ENCODE peak calls at places on chromosome 9, in eight cellular contexts. One of them, this sample, is unnamed. For H3K9me3 and H3K4me1, the result is how much of the 10 kb centered on the place peaks cover.

GRCh38 chr9:129774791-129775149 is 21.9 kb upstream of the PTGES start:
- DNase-seq in tibial artery: no peak
- DNase-seq in lung: no peak
- DNase-seq in heart right ventricle: no peak
- DNase-seq in CD8-positive, alpha-beta T cell: no peak
- DNase-seq in HepG2: no peak
- DNase-seq in neuronal stem cell: no peak
- DNase-seq in CD8-positive, alpha-beta memory T cell: no peak
- DNase-seq in this sample: no peak

GRCh38 chr9:128136816-128137793 is 9.6 kb upstream of the PTGES2 start:
- DNase-seq in CD8-positive, alpha-beta memory T cell: no peak
- DNase-seq in lung: no peak
- DNase-seq in heart right ventricle: no peak
- DNase-seq in CD8-positive, alpha-beta T cell: no peak
- DNase-seq in HepG2: no peak
- DNase-seq in tibial artery: no peak
- DNase-seq in neuronal stem cell: no peak
- DNase-seq in this sample: peak

GRCh38 chr9:128644452-128644851 is 12.2 kb downstream of the DYNC2I2 start:
- DNase-seq in heart right ventricle: no peak
- DNase-seq in HepG2: no peak
- DNase-seq in tibial artery: no peak
- DNase-seq in CD8-positive, alpha-beta T cell: no peak
- DNase-seq in neuronal stem cell: no peak
- DNase-seq in CD8-positive, alpha-beta memory T cell: no peak
- DNase-seq in lung: no peak
- DNase-seq in this sample: peak

GRCh38 chr9:70478963-70479641 is 64.6 kb upstream of the KLF9 start:
- DNase-seq in lung: peak
- DNase-seq in tibial artery: peak
- DNase-seq in HepG2: no peak
- DNase-seq in neuronal stem cell: no peak
- DNase-seq in heart right ventricle: no peak
- DNase-seq in CD8-positive, alpha-beta memory T cell: no peak
- DNase-seq in CD8-positive, alpha-beta T cell: no peak
- DNase-seq in this sample: peak

GRCh38 chr9:85185486-85186217 is 516.1 kb downstream of the NTRK2 start:
- DNase-seq in HepG2: no peak
- DNase-seq in CD8-positive, alpha-beta memory T cell: no peak
- DNase-seq in CD8-positive, alpha-beta T cell: no peak
- DNase-seq in lung: no peak
- DNase-seq in tibial artery: no peak
- DNase-seq in heart right ventricle: no peak
- DNase-seq in neuronal stem cell: no peak
- DNase-seq in this sample: no peak

GRCh38 chr9:131714161-131714646 is 25.7 kb downstream of the RAPGEF1 start:
- DNase-seq in lung: no peak
- DNase-seq in neuronal stem cell: no peak
- DNase-seq in tibial artery: peak
- DNase-seq in CD8-positive, alpha-beta memory T cell: no peak
- DNase-seq in CD8-positive, alpha-beta T cell: no peak
- DNase-seq in HepG2: no peak
- DNase-seq in heart right ventricle: peak
- DNase-seq in this sample: peak

GRCh38 chr9:128025756-128026155 is 41.4 kb downstream of the NAIF1 start:
- DNase-seq in neuronal stem cell: no peak
- DNase-seq in lung: no peak
- DNase-seq in CD8-positive, alpha-beta memory T cell: no peak
- DNase-seq in CD8-positive, alpha-beta T cell: peak
- DNase-seq in tibial artery: no peak
- DNase-seq in heart right ventricle: no peak
- DNase-seq in HepG2: no peak
- DNase-seq in this sample: no peak

GRCh38 chr9:89436963-89437625 is 60.8 kb downstream of the SEMA4D start:
- DNase-seq in CD8-positive, alpha-beta memory T cell: peak
- DNase-seq in HepG2: no peak
- DNase-seq in tibial artery: no peak
- DNase-seq in CD8-positive, alpha-beta T cell: peak
- DNase-seq in neuronal stem cell: no peak
- DNase-seq in heart right ventricle: no peak
- DNase-seq in lung: peak
- DNase-seq in this sample: no peak

GRCh38 chr9:97651646-97652045 is 18.0 kb downstream of the NCBP1 start:
- DNase-seq in neuronal stem cell: no peak
- DNase-seq in CD8-positive, alpha-beta memory T cell: no peak
- DNase-seq in heart right ventricle: no peak
- DNase-seq in CD8-positive, alpha-beta T cell: no peak
- DNase-seq in lung: no peak
- DNase-seq in tibial artery: no peak
- DNase-seq in HepG2: no peak
- DNase-seq in this sample: no peak

GRCh38 chr9:74755355-74755754 is 132.4 kb downstream of the TRPM6 start:
- DNase-seq in CD8-positive, alpha-beta memory T cell: no peak
- DNase-seq in CD8-positive, alpha-beta T cell: no peak
- DNase-seq in tibial artery: no peak
- DNase-seq in neuronal stem cell: no peak
- DNase-seq in HepG2: no peak
- DNase-seq in lung: no peak
- DNase-seq in heart right ventricle: no peak
- DNase-seq in this sample: no peak

GRCh38 chr9:104900324-104900723 is 27.6 kb downstream of the ABCA1 start:
- DNase-seq in neuronal stem cell: no peak
- DNase-seq in tibial artery: no peak
- DNase-seq in CD8-positive, alpha-beta memory T cell: no peak
- DNase-seq in lung: no peak
- DNase-seq in CD8-positive, alpha-beta T cell: no peak
- DNase-seq in HepG2: no peak
- DNase-seq in heart right ventricle: no peak
- DNase-seq in this sample: no peak

GRCh38 chr9:2846115-2846514 is 2.2 kb upstream of the PUM3 start:
- DNase-seq in HepG2: no peak
- DNase-seq in heart right ventricle: no peak
- DNase-seq in lung: no peak
- DNase-seq in CD8-positive, alpha-beta T cell: no peak
- DNase-seq in tibial artery: no peak
- DNase-seq in CD8-positive, alpha-beta memory T cell: no peak
- DNase-seq in neuronal stem cell: no peak
- DNase-seq in this sample: no peak

GRCh38 chr9:94929373-94929764 is 202.9 kb downstream of the AOPEP start:
- DNase-seq in HepG2: no peak
- DNase-seq in lung: no peak
- DNase-seq in heart right ventricle: peak
- DNase-seq in CD8-positive, alpha-beta T cell: no peak
- DNase-seq in CD8-positive, alpha-beta memory T cell: no peak
- DNase-seq in tibial artery: no peak
- DNase-seq in neuronal stem cell: no peak
- DNase-seq in this sample: peak

GRCh38 chr9:128297221-128297773 is 21.2 kb downstream of the SWI5 start:
- DNase-seq in CD8-positive, alpha-beta T cell: no peak
- DNase-seq in lung: no peak
- DNase-seq in tibial artery: no peak
- DNase-seq in HepG2: no peak
- DNase-seq in heart right ventricle: no peak
- DNase-seq in neuronal stem cell: no peak
- DNase-seq in CD8-positive, alpha-beta memory T cell: no peak
- DNase-seq in this sample: no peak

GRCh38 chr9:38214441-38214840 is 145.4 kb upstream of the SHB start:
- DNase-seq in lung: no peak
- DNase-seq in CD8-positive, alpha-beta memory T cell: no peak
- DNase-seq in CD8-positive, alpha-beta T cell: no peak
- DNase-seq in neuronal stem cell: no peak
- DNase-seq in tibial artery: no peak
- DNase-seq in heart right ventricle: no peak
- DNase-seq in HepG2: no peak
- DNase-seq in this sample: no peak

GRCh38 chr9:115002371-115003120 is 72.2 kb upstream of the TNFSF8 start:
- DNase-seq in HepG2: no peak
- DNase-seq in tibial artery: no peak
- DNase-seq in CD8-positive, alpha-beta memory T cell: no peak
- DNase-seq in lung: no peak
- DNase-seq in heart right ventricle: no peak
- DNase-seq in CD8-positive, alpha-beta T cell: no peak
- DNase-seq in neuronal stem cell: no peak
- DNase-seq in this sample: no peak

GRCh38 chr9:38278931-38279532 is 113.5 kb upstream of the ALDH1B1 start:
- DNase-seq in lung: no peak
- DNase-seq in tibial artery: no peak
- DNase-seq in neuronal stem cell: no peak
- DNase-seq in HepG2: no peak
- DNase-seq in heart right ventricle: no peak
- DNase-seq in CD8-positive, alpha-beta T cell: no peak
- DNase-seq in CD8-positive, alpha-beta memory T cell: no peak
- DNase-seq in this sample: no peak

DNA sequence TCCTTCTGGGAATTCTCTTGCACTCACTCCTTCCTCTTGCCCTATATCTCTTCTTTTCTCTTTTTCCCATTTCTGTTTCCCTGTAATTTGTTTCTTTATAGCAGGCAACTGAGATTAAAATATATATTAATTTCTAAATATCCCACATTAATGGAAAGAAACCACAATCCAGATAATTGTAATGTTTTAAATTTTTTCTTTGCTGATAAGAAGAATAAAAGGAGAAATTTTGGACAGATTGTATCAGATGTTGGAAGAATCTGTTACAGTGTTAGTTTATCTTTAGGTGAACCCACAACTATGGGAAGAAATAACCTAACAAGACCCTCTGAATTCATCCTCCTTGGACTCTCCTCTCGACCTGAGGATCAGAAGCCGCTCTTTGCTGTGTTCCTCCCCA is at the start of gene OR1L1:
- DNase-seq in tibial artery: no peak
- DNase-seq in HepG2: no peak
- DNase-seq in heart right ventricle: no peak
- DNase-seq in CD8-positive, alpha-beta T cell: no peak
- DNase-seq in CD8-positive, alpha-beta memory T cell: no peak
- DNase-seq in neuronal stem cell: no peak
- DNase-seq in lung: no peak
- DNase-seq in this sample: no peak
- H3K9me3 ChIP-seq in tibial artery: under half
- H3K9me3 ChIP-seq in HepG2: under half
- H3K9me3 ChIP-seq in heart right ventricle: under half
- H3K9me3 ChIP-seq in CD8-positive, alpha-beta T cell: under half
- H3K9me3 ChIP-seq in CD8-positive, alpha-beta memory T cell: under half
- H3K9me3 ChIP-seq in neuronal stem cell: under half
- H3K9me3 ChIP-seq in lung: under half
- H3K9me3 ChIP-seq in this sample: under half

GRCh38 chr9:6428940-6429889 is 16.2 kb downstream of the UHRF2 start:
- DNase-seq in tibial artery: no peak
- DNase-seq in lung: no peak
- DNase-seq in HepG2: no peak
- DNase-seq in heart right ventricle: no peak
- DNase-seq in CD8-positive, alpha-beta memory T cell: no peak
- DNase-seq in neuronal stem cell: no peak
- DNase-seq in CD8-positive, alpha-beta T cell: peak
- DNase-seq in this sample: no peak

GRCh38 chr9:6439051-6439703 is 26.2 kb downstream of the UHRF2 start:
- DNase-seq in tibial artery: no peak
- DNase-seq in neuronal stem cell: no peak
- DNase-seq in lung: no peak
- DNase-seq in HepG2: no peak
- DNase-seq in CD8-positive, alpha-beta T cell: no peak
- DNase-seq in CD8-positive, alpha-beta memory T cell: no peak
- DNase-seq in heart right ventricle: no peak
- DNase-seq in this sample: no peak

GRCh38 chr9:6433405-6433804 is 20.4 kb downstream of the UHRF2 start:
- DNase-seq in CD8-positive, alpha-beta memory T cell: no peak
- DNase-seq in HepG2: no peak
- DNase-seq in neuronal stem cell: no peak
- DNase-seq in CD8-positive, alpha-beta T cell: no peak
- DNase-seq in tibial artery: no peak
- DNase-seq in heart right ventricle: no peak
- DNase-seq in lung: no peak
- DNase-seq in this sample: no peak
- H3K27ac ChIP-seq in CD8-positive, alpha-beta memory T cell: no peak
- H3K27ac ChIP-seq in HepG2: no peak
- H3K27ac ChIP-seq in neuronal stem cell: no peak
- H3K27ac ChIP-seq in CD8-positive, alpha-beta T cell: no peak
- H3K27ac ChIP-seq in tibial artery: no peak
- H3K27ac ChIP-seq in heart right ventricle: no peak
- H3K27ac ChIP-seq in lung: no peak
- H3K27ac ChIP-seq in this sample: no peak

DNA sequence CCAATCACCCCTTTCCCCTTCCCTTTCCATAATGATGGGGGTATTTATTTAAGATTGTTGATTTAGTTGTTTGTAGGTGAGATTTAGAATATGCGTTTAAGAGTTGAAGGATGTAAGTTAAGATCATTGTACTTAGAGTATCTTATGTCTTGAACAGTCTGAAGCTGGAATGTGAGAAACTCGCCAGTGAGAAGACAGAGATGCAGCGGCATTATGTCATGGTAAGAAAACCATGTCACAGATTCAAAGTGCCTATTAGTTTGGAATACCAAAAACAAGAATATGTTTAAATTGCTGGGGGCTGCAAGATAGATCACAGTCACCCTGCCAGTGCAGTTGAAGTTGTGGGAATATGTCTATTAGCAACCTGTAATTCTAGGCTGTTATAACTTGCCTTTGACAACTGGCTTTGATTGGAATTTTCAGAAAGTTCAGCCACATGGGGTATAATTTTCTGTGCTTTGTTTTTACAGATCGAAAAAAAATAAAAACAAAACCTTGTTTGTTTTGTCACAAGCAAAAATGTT is 3.0 kb downstream of the TLE4 start:
- DNase-seq in tibial artery: no peak
- DNase-seq in CD8-positive, alpha-beta memory T cell: no peak
- DNase-seq in CD8-positive, alpha-beta T cell: no peak
- DNase-seq in HepG2: no peak
- DNase-seq in neuronal stem cell: no peak
- DNase-seq in heart right ventricle: no peak
- DNase-seq in lung: no peak
- DNase-seq in this sample: no peak
- H3K4me1 ChIP-seq in tibial artery: under half
- H3K4me1 ChIP-seq in CD8-positive, alpha-beta memory T cell: half or more
- H3K4me1 ChIP-seq in CD8-positive, alpha-beta T cell: under half
- H3K4me1 ChIP-seq in HepG2: under half
- H3K4me1 ChIP-seq in neuronal stem cell: under half
- H3K4me1 ChIP-seq in heart right ventricle: half or more
- H3K4me1 ChIP-seq in lung: under half
- H3K4me1 ChIP-seq in this sample: under half

GRCh38 chr9:101417389-101417788 is 18.2 kb downstream of the ALDOB start:
- DNase-seq in heart right ventricle: no peak
- DNase-seq in tibial artery: no peak
- DNase-seq in CD8-positive, alpha-beta T cell: no peak
- DNase-seq in neuronal stem cell: no peak
- DNase-seq in lung: no peak
- DNase-seq in CD8-positive, alpha-beta memory T cell: no peak
- DNase-seq in HepG2: no peak
- DNase-seq in this sample: no peak
- H3K9me3 ChIP-seq in heart right ventricle: under half
- H3K9me3 ChIP-seq in tibial artery: under half
- H3K9me3 ChIP-seq in CD8-positive, alpha-beta T cell: under half
- H3K9me3 ChIP-seq in neuronal stem cell: under half
- H3K9me3 ChIP-seq in lung: under half
- H3K9me3 ChIP-seq in CD8-positive, alpha-beta memory T cell: under half
- H3K9me3 ChIP-seq in HepG2: under half
- H3K9me3 ChIP-seq in this sample: under half

DNA sequence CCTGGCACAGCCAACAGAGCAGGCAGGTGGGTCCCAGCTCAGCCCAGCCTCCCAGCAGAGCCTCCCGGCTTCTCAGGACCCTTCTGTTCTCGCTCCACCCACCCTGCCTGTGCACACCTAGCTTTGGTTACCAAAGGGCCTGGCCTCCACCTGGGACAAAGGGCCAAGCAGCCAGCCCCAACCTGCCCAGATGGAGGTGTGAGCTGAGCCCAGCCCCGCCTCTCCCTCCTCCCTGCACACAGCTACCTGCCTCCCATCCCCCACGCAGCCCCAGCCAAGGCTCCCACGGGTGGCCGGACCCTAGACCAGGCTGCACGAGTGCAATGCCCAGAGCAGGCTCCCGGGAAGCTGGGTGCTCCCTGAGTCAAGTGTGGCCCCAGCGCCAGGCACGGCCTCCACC is 5.6 kb downstream of the TPRN start:
- DNase-seq in lung: no peak
- DNase-seq in CD8-positive, alpha-beta memory T cell: no peak
- DNase-seq in tibial artery: no peak
- DNase-seq in heart right ventricle: no peak
- DNase-seq in HepG2: no peak
- DNase-seq in CD8-positive, alpha-beta T cell: no peak
- DNase-seq in neuronal stem cell: no peak
- DNase-seq in this sample: no peak
- H3K27ac ChIP-seq in lung: peak
- H3K27ac ChIP-seq in CD8-positive, alpha-beta memory T cell: no peak
- H3K27ac ChIP-seq in tibial artery: no peak
- H3K27ac ChIP-seq in heart right ventricle: peak
- H3K27ac ChIP-seq in HepG2: no peak
- H3K27ac ChIP-seq in CD8-positive, alpha-beta T cell: no peak
- H3K27ac ChIP-seq in neuronal stem cell: no peak
- H3K27ac ChIP-seq in this sample: no peak